ENCODE peak calls at places on chromosomes 1 and 21, in nine cellular contexts. X, U, L, A, D, B, V, W and O are unnamed samples.

GRCh38 chr1:43444827-43445225 is 8.9 kb downstream of the HYI start:
- DNase-seq in X (no peak), U (no peak), L (no peak), A (no peak), D (no peak), B (no peak), V (no peak), W (peak; percentile 42), O (no peak)

GRCh38 chr1:231929311-231929710 is 302.7 kb downstream of the DISC1 start:
- DNase-seq in X (peak; percentile 72), U (peak; percentile 21), L (no peak), A (no peak), D (peak; percentile 14), B (peak; percentile 58), V (no peak), W (no peak), O (no peak)

GRCh38 chr1:55702064-55702463 is 486.9 kb upstream of the USP24 start:
- DNase-seq in X (no peak), U (no peak), L (no peak), A (no peak), D (no peak), B (no peak), V (no peak), W (no peak), O (no peak)

GRCh38 chr1:245245021-245245667 is 90.4 kb downstream of the KIF26B start:
- DNase-seq in X (no peak), U (no peak), L (no peak), A (no peak), D (no peak), B (no peak), V (no peak), W (no peak), O (no peak)

GRCh38 chr1:109247401-109248365 is 1.7 kb upstream of the CELSR2 start:
- DNase-seq in X (no peak), U (no peak), L (no peak), A (no peak), D (no peak), B (no peak), V (no peak), W (no peak), O (peak; percentile 56)

GRCh38 chr1:112872551-112872962 is 83.4 kb downstream of the SLC16A1 start:
- DNase-seq in X (no peak), U (no peak), L (no peak), A (no peak), D (no peak), B (no peak), V (no peak), W (no peak), O (no peak)

GRCh38 chr1:21848524-21849174 is 36.6 kb downstream of the LDLRAD2 start:
- DNase-seq in X (no peak), U (no peak), L (no peak), A (no peak), D (no peak), B (no peak), V (no peak), W (no peak), O (no peak)

GRCh38 chr1:53326598-53327182 is 1.2 kb downstream of the LRP8 start:
- DNase-seq in X (no peak), U (no peak), L (peak; percentile 22), A (no peak), D (no peak), B (no peak), V (no peak), W (peak; percentile 64), O (peak; percentile 81)

GRCh38 chr1:1911390-1912041 is 3.5 kb upstream of the CALML6 start:
- DNase-seq in X (no peak), U (no peak), L (no peak), A (no peak), D (no peak), B (no peak), V (no peak), W (no peak), O (no peak)

GRCh38 chr1:207858271-207858670 is 52.7 kb downstream of the CD34 start:
- DNase-seq in X (peak; percentile 62), U (no peak), L (no peak), A (no peak), D (no peak), B (no peak), V (no peak), W (no peak), O (no peak)

GRCh38 chr1:24822887-24823286 is 77.6 kb downstream of the CLIC4 start:
- DNase-seq in X (peak; percentile 43), U (no peak), L (no peak), A (no peak), D (no peak), B (no peak), V (no peak), W (no peak), O (no peak)

GRCh38 chr1:59044535-59045121 is 252.3 kb upstream of the FGGY start:
- DNase-seq in X (no peak), U (no peak), L (no peak), A (no peak), D (no peak), B (no peak), V (no peak), W (no peak), O (no peak)

GRCh38 chr1:7149080-7149838 is 364.0 kb downstream of the CAMTA1 start:
- DNase-seq in X (peak; percentile 6), U (no peak), L (no peak), A (no peak), D (no peak), B (no peak), V (no peak), W (peak; percentile 45), O (no peak)

GRCh38 chr1:104574619-104575018 is 824.9 kb downstream of the AMY1C start:
- DNase-seq in X (no peak), U (no peak), L (no peak), A (no peak), D (no peak), B (no peak), V (no peak), W (no peak), O (no peak)

GRCh38 chr1:246219508-246220030 is 287.5 kb downstream of the SMYD3 start:
- DNase-seq in X (peak; percentile 21), U (peak; percentile 10), L (no peak), A (no peak), D (no peak), B (no peak), V (no peak), W (peak; percentile 42), O (peak; percentile 60)

GRCh38 chr1:214337536-214337935 is 56.6 kb downstream of the SMYD2 start:
- DNase-seq in X (peak; percentile 96), U (peak; percentile 60), L (no peak), A (no peak), D (no peak), B (no peak), V (no peak), W (no peak), O (no peak)

GRCh38 chr1:119449964-119450363 is 35.0 kb downstream of the HSD3B2 start:
- DNase-seq in X (no peak), U (no peak), L (no peak), A (no peak), D (no peak), B (no peak), V (no peak), W (no peak), O (no peak)

GRCh38 chr1:112926858-112927257 is 29.1 kb downstream of the SLC16A1 start:
- DNase-seq in X (no peak), U (no peak), L (no peak), A (no peak), D (no peak), B (no peak), V (no peak), W (no peak), O (no peak)

GRCh38 chr1:203166192-203166940 is 9.3 kb downstream of the MYBPH start:
- DNase-seq in X (no peak), U (no peak), L (no peak), A (no peak), D (no peak), B (no peak), V (no peak), W (no peak), O (no peak)

GRCh38 chr1:234775477-234776246 is 165.7 kb upstream of the IRF2BP2 start:
- DNase-seq in X (no peak), U (no peak), L (no peak), A (no peak), D (no peak), B (no peak), V (no peak), W (no peak), O (no peak)

GRCh38 chr1:19704247-19705113 is 39.8 kb downstream of the HTR6 start:
- DNase-seq in X (peak; percentile 70), U (peak; percentile 25), L (peak; percentile 58), A (peak; percentile 83), D (peak; percentile 28), B (no peak), V (peak; percentile 91), W (peak; percentile 90), O (no peak)

GRCh38 chr1:59316497-59317128 is 19.7 kb downstream of the FGGY start:
- DNase-seq in X (peak; percentile 66), U (peak; percentile 26), L (no peak), A (no peak), D (no peak), B (no peak), V (no peak), W (no peak), O (no peak)

GRCh38 chr1:1402081-1402900 is 3.2 kb upstream of the CCNL2 start:
- DNase-seq in X (peak; percentile 57), U (no peak), L (no peak), A (no peak), D (peak; percentile 18), B (no peak), V (no peak), W (peak; percentile 47), O (no peak)

GRCh38 chr1:85358702-85359438 is 82.4 kb upstream of the BCL10 start:
- DNase-seq in X (no peak), U (no peak), L (no peak), A (no peak), D (no peak), B (no peak), V (no peak), W (no peak), O (no peak)

GRCh38 chr1:52603680-52604501 is 1.7 kb downstream of the GPX7 start:
- DNase-seq in X (peak; percentile 37), U (no peak), L (no peak), A (no peak), D (no peak), B (no peak), V (no peak), W (no peak), O (no peak)

GRCh38 chr1:61287014-61287413 is 204.7 kb downstream of the NFIA start:
- DNase-seq in X (peak; percentile 37), U (no peak), L (no peak), A (no peak), D (no peak), B (peak; percentile 12), V (no peak), W (no peak), O (no peak)

GRCh38 chr21:37032877-37033471 is 26.5 kb downstream of the RIPPLY3 start:
- DNase-seq in X (peak; percentile 51), U (peak; percentile 28), L (no peak), A (no peak), D (peak; percentile 34), B (peak; percentile 14), V (no peak), W (no peak), O (no peak)

GRCh38 chr1:111471012-111471411 is 2.8 kb upstream of the C1orf162 start:
- DNase-seq in X (no peak), U (no peak), L (peak; percentile 88), A (no peak), D (no peak), B (no peak), V (no peak), W (no peak), O (no peak)

GRCh38 chr1:193706763-193707162 is 520.4 kb upstream of the B3GALT2 start:
- DNase-seq in X (no peak), U (no peak), L (no peak), A (no peak), D (no peak), B (no peak), V (no peak), W (no peak), O (no peak)

GRCh38 chr1:177937931-177938330 is 31.9 kb downstream of the SEC16B start:
- DNase-seq in X (peak; percentile 69), U (peak; percentile 60), L (no peak), A (no peak), D (no peak), B (no peak), V (no peak), W (no peak), O (no peak)

GRCh38 chr21:39048064-39048463 is 135.2 kb downstream of the PSMG1 start:
- DNase-seq in X (no peak), U (peak; percentile 68), L (no peak), A (peak; percentile 69), D (no peak), B (no peak), V (no peak), W (peak; percentile 54), O (no peak)